ENCODE peak calls at places on chromosome 22, in four cellular contexts. J is COR-L47; T is HT1080; N is CD8-positive, alpha-beta T cell. L is an unnamed sample.

GRCh38 chr22:42817556-42817955 is 39.5 kb downstream of the ARFGAP3 start:
- DNase-seq in N (no peak), T (no peak), J (no peak), L (no peak)

GRCh38 chr22:50008151-50009040 is 4.2 kb downstream of the IL17REL start:
- DNase-seq in N (no peak), T (no peak), J (peak; percentile 87), L (no peak)

GRCh38 chr22:30033891-30034290 is 46.4 kb upstream of the HORMAD2 start:
- DNase-seq in N (no peak), J (no peak), T (no peak), L (no peak)

GRCh38 chr22:26681395-26681821 is 24.0 kb downstream of the MIAT start:
- DNase-seq in N (no peak), T (peak; percentile 22), J (no peak), L (peak; percentile 78)

GRCh38 chr22:48580481-48580970 is 1247.1 kb downstream of the BRD1 start:
- DNase-seq in T (no peak), N (no peak), J (no peak), L (no peak)

GRCh38 chr22:45200230-45200629 is 36.5 kb downstream of the NUP50 start:
- DNase-seq in T (no peak), J (no peak), N (no peak), L (no peak)

GRCh38 chr22:47375621-47376321 is 613.3 kb downstream of the TBC1D22A start:
- DNase-seq in N (no peak), J (no peak), T (no peak), L (no peak)

GRCh38 chr22:42581762-42582716 is 28.3 kb downstream of the SERHL2 start:
- DNase-seq in J (peak; percentile 65), N (peak; percentile 76), T (peak; percentile 46), L (peak; percentile 14)

GRCh38 chr22:41249442-41249841 is 8.7 kb upstream of the CHADL start:
- DNase-seq in N (no peak), T (no peak), J (no peak), L (no peak)

GRCh38 chr22:40361100-40361499 is 9.3 kb upstream of the SGSM3 start:
- DNase-seq in J (no peak), T (no peak), N (no peak), L (no peak)

GRCh38 chr22:42646569-42647525 is 2.3 kb downstream of the CYB5R3 start:
- DNase-seq in T (no peak), J (no peak), N (no peak), L (no peak)

L was measured in non-pigmented ciliary epithelial cell.